ENCODE peak calls at places on chromosomes 4 and X, in four cellular contexts. E, Y, B and K are unnamed samples.

GRCh38 chrX:107355533-107355932 is 93.9 kb upstream of the FRMPD3 start:
- DNase-seq in E (no peak), Y (no peak), B (no peak), K (no peak)

GRCh38 chrX:96540111-96540631 is 144.5 kb upstream of the DIAPH2 start:
- DNase-seq in Y (no peak), E (no peak), B (no peak), K (no peak)

GRCh38 chr4:140635606-140636005 is 66.8 kb upstream of the UCP1 start:
- DNase-seq in B (no peak), Y (no peak), E (no peak), K (no peak)

GRCh38 chrX:69748055-69748454 is 132.1 kb downstream of the EDA start:
- DNase-seq in B (no peak), Y (no peak), E (no peak), K (no peak)

GRCh38 chrX:153816821-153817220 is 13.5 kb downstream of the PDZD4 start:
- DNase-seq in E (peak; percentile 56), B (no peak), Y (no peak), K (no peak)

GRCh38 chr4:52248836-52249235 is 197.7 kb downstream of the SPATA18 start:
- DNase-seq in B (no peak), E (no peak), Y (no peak), K (no peak)

GRCh38 chr4:72094054-72094780 is 62.4 kb downstream of the NPFFR2 start:
- DNase-seq in Y (no peak), E (no peak), B (peak; percentile 19), K (no peak)

GRCh38 chrX:36462142-36462541 is 542.6 kb downstream of the CFAP47 start:
- DNase-seq in E (no peak), Y (no peak), B (no peak), K (no peak)

GRCh38 chr4:139740531-139741041 is 75.0 kb downstream of the MGST2 start:
- DNase-seq in Y (peak; percentile 97), B (peak; percentile 78), E (no peak), K (no peak)

GRCh38 chr4:59698041-59698440 is 1502.1 kb upstream of the ADGRL3 start:
- DNase-seq in B (no peak), Y (no peak), E (no peak), K (no peak)

GRCh38 chr4:112552668-112553067 is 36.7 kb upstream of the NEUROG2 start:
- DNase-seq in Y (peak; percentile 77), E (no peak), B (no peak), K (no peak)

GRCh38 chrX:18210470-18210869 is 10.2 kb downstream of the BEND2 start:
- DNase-seq in B (no peak), Y (peak; percentile 4), E (no peak), K (no peak)

GRCh38 chrX:16765618-16766017 is 20.6 kb upstream of the TXLNG start:
- DNase-seq in E (no peak), Y (no peak), B (no peak), K (no peak)

GRCh38 chr4:183118585-183118984 is 19.5 kb downstream of the WWC2 start:
- DNase-seq in E (no peak), B (peak; percentile 45), Y (peak; percentile 87), K (no peak)

GRCh38 chr4:48944659-48945290 is 38.2 kb upstream of the OCIAD2 start:
- DNase-seq in E (no peak), B (peak; percentile 29), Y (no peak), K (no peak)

GRCh38 chrX:133994576-133994975 is 9.2 kb upstream of the GPC3 start:
- DNase-seq in B (no peak), Y (no peak), E (no peak), K (no peak)

GRCh38 chr4:175330236-175330635 is 412.1 kb downstream of the ADAM29 start:
- DNase-seq in Y (peak; percentile 50), B (no peak), E (no peak), K (no peak)

GRCh38 chr4:3145251-3145908 is 70.9 kb downstream of the HTT start:
- DNase-seq in B (no peak), E (no peak), Y (peak; percentile 80), K (no peak)

GRCh38 chr4:88892646-88893045 is 164.3 kb downstream of the FAM13A start:
- DNase-seq in B (no peak), Y (no peak), E (no peak), K (no peak)

GRCh38 chrX:135411893-135412292 is 9.9 kb upstream of the SMIM10L2A start:
- DNase-seq in Y (peak; percentile 59), B (peak; percentile 36), E (no peak), K (no peak)

GRCh38 chr4:42579903-42580302 is 77.0 kb downstream of the ATP8A1 start:
- DNase-seq in Y (no peak), E (no peak), B (no peak), K (no peak)

GRCh38 chr4:2261110-2261852 is 628 bp downstream of the MXD4 start:
- DNase-seq in B (peak; percentile 49), E (peak; percentile 61), Y (peak; percentile 34), K (peak; percentile 64)

GRCh38 chr4:103802766-103803165 is 83.0 kb upstream of the TACR3 start:
- DNase-seq in E (no peak), Y (no peak), B (no peak), K (no peak)
- TF ChIP-seq CTCF in E (no peak), Y (no peak), B (no peak), K (no peak)

DNA sequence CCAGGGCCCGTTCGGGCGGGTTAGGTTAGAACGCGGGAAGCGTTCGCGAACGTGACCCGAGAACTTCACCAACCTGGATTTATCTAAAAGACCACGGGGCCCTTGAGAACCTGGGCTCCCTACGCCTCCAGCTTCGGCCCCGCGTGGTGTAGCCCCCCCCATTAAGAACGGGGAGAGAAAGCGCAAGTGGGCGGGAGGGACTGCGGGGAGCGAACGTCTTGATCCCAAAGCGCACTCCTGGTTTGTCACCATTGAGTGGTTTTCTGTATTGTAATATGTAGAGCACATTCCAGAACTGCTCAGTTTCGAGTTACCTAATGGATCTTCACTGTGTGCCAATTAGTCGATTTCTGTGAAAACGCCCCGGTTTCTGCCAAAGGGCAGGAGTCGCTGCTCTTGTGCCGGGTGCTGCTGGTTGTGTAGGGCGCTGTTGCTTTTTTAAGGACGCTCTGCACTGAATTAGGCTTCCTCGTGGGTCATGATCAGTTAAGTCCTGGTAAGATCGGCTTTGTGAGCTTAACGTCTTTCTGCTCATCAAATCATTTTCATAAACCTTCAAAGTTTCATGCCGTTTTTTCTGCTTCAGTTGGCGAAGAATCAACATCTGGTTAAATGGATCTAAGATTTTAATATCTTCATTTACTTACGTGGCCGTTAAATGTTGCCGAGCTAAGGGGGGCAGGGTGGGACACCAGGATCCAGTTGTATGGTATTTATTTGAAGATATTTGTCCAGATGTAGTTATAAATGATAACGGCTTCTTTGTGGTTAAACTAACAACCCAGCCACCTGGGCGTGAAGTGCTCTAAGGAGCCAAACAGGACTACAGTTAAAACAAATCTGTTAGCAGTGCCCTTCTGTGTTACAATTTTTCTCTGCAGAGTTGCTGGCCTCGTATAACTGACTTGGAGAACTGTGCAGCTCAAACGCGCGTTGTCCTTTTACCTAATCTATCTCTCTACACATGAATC is 808 bp downstream of the MND1 start:
- DNase-seq in E (peak; percentile 19), Y (peak; percentile 56), B (peak; percentile 42), K (peak; percentile 28)
- TF ChIP-seq CTCF in E (no peak), Y (peak; percentile 11), B (no peak), K (no peak)

GRCh38 chrX:110836982-110837381 is 41.4 kb upstream of the CHRDL1 start:
- DNase-seq in B (no peak), E (no peak), Y (no peak), K (no peak)
- TF ChIP-seq CTCF in B (no peak), E (no peak), Y (no peak), K (no peak)

GRCh38 chr4:17322514-17322913 is 189.4 kb downstream of the QDPR start:
- DNase-seq in E (no peak), Y (peak; percentile 16), B (no peak), K (no peak)

GRCh38 chr4:17323619-17324400 is 188.1 kb downstream of the QDPR start:
- DNase-seq in Y (peak; percentile 60), E (no peak), B (no peak), K (no peak)

GRCh38 chr4:17325098-17325497 is 186.8 kb downstream of the QDPR start:
- DNase-seq in B (no peak), Y (no peak), E (no peak), K (no peak)

GRCh38 chr4:17326756-17327155 is 185.1 kb downstream of the QDPR start:
- DNase-seq in Y (no peak), E (no peak), B (no peak), K (no peak)

DNA sequence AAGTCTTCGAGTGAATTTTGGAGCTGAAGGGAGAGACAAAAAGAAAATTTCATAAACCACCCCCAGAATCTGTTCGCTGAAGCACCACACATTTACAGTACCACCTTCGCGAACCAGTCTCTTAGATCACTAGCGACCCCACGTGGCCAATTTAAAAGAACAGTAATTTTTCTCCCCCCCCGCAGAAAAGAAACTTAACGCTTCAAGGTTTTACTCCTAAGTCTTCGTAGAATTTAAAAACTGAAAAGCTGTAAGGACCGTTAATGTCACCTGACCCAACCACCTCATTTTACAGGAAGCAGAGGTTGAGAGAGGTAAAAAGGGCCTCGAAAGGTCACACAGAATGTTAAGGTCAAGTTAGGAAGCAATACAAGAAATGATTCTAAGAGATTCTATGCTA is 187.5 kb downstream of the QDPR start:
- DNase-seq in Y (peak; percentile 77), E (no peak), B (peak; percentile 63), K (no peak)
- TF ChIP-seq CTCF in Y (peak; percentile 89), E (peak; percentile 20), B (peak; percentile 54), K (no peak)

GRCh38 chrX:130628522-130628921 is 226.7 kb downstream of the RBMX2 start:
- DNase-seq in Y (no peak), E (no peak), B (no peak), K (no peak)

GRCh38 chrX:130625381-130625780 is 223.6 kb downstream of the RBMX2 start:
- DNase-seq in Y (no peak), E (no peak), B (no peak), K (no peak)

GRCh38 chrX:130631011-130631410 is 229.2 kb downstream of the RBMX2 start:
- DNase-seq in B (no peak), Y (no peak), E (no peak), K (no peak)

GRCh38 chrX:130623508-130623907 is 221.7 kb downstream of the RBMX2 start:
- DNase-seq in E (no peak), Y (no peak), B (no peak), K (no peak)

DNA sequence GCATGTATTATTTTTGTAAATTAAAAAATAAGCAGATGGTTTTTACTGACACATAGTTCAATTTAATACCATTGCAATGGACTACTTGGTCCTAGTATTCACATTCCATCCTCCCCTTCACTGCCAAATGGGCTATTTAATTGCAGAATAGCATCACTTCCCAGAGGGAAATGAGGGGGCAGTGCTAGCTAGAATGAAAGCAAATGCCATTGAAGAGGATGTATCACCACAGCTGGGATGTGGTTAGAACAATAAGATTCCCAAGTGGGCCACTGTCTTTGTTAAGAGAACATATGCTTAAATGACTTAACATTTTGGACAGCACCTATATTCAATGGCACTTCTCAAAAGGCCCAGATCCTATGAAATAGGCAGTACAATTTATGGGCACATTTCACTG is 224.7 kb downstream of the RBMX2 start:
- DNase-seq in Y (peak; percentile 4), E (no peak), B (no peak), K (no peak)
- TF ChIP-seq CTCF in Y (no peak), E (no peak), B (no peak), K (no peak)

GRCh38 chrX:46328133-46328532 is 217.1 kb downstream of the ZNF674 start:
- DNase-seq in E (no peak), B (no peak), Y (no peak), K (no peak)

GRCh38 chrX:46324166-46324565 is 221.1 kb downstream of the ZNF674 start:
- DNase-seq in E (no peak), Y (no peak), B (no peak), K (no peak)

GRCh38 chrX:46327229-46328081 is 217.8 kb downstream of the ZNF674 start:
- DNase-seq in Y (no peak), B (peak; percentile 84), E (no peak), K (no peak)

GRCh38 chrX:46325312-46325877 is 219.8 kb downstream of the ZNF674 start:
- DNase-seq in E (no peak), B (peak; percentile 42), Y (peak; percentile 52), K (no peak)

GRCh38 chrX:46326161-46326560 is 219.1 kb downstream of the ZNF674 start:
- DNase-seq in B (no peak), Y (peak; percentile 15), E (no peak), K (no peak)
- TF ChIP-seq CTCF in B (no peak), Y (no peak), E (no peak), K (no peak)